ENCODE peak calls at places on chromosome 6, in ten cellular contexts. One of them, this sample, is unnamed.

GRCh38 chr6:74128536-74128935 is 432.5 kb downstream of the CD109 start:
- DNase-seq in activated T-helper 1 cell treated with Interleukin-2 at 50 U/mL for 16 hours: no peak
- DNase-seq in GM20000: no peak
- DNase-seq in activated naive CD8-positive, alpha-beta T cell treated with anti-CD3 and anti-CD28 coated beads, Interleukin-2, amount 50 U/mL, for 24 hours: no peak
- DNase-seq in globus pallidus: no peak
- DNase-seq in kidney tubule cell: no peak
- DNase-seq in activated CD4-positive, CD25-positive, alpha-beta regulatory T cell treated with anti-CD3 and anti-CD28 coated beads, Interleukin-2, amount 50 U/mL, for 72 hours: no peak
- DNase-seq in AG09309: no peak
- DNase-seq in HuH-7.5: no peak
- DNase-seq in heart right ventricle: no peak
- DNase-seq in this sample: no peak

GRCh38 chr6:161018165-161018564 is 26.6 kb downstream of the MAP3K4 start:
- DNase-seq in activated T-helper 1 cell treated with Interleukin-2 at 50 U/mL for 16 hours: no peak
- DNase-seq in GM20000: no peak
- DNase-seq in activated naive CD8-positive, alpha-beta T cell treated with anti-CD3 and anti-CD28 coated beads, Interleukin-2, amount 50 U/mL, for 24 hours: no peak
- DNase-seq in globus pallidus: no peak
- DNase-seq in kidney tubule cell: no peak
- DNase-seq in activated CD4-positive, CD25-positive, alpha-beta regulatory T cell treated with anti-CD3 and anti-CD28 coated beads, Interleukin-2, amount 50 U/mL, for 72 hours: no peak
- DNase-seq in AG09309: no peak
- DNase-seq in HuH-7.5: no peak
- DNase-seq in heart right ventricle: no peak
- DNase-seq in this sample: no peak

GRCh38 chr6:24394777-24395437 is 7.8 kb upstream of the MRS2 start:
- DNase-seq in activated T-helper 1 cell treated with Interleukin-2 at 50 U/mL for 16 hours: no peak
- DNase-seq in GM20000: no peak
- DNase-seq in activated naive CD8-positive, alpha-beta T cell treated with anti-CD3 and anti-CD28 coated beads, Interleukin-2, amount 50 U/mL, for 24 hours: no peak
- DNase-seq in globus pallidus: no peak
- DNase-seq in kidney tubule cell: peak; percentile 77
- DNase-seq in activated CD4-positive, CD25-positive, alpha-beta regulatory T cell treated with anti-CD3 and anti-CD28 coated beads, Interleukin-2, amount 50 U/mL, for 72 hours: no peak
- DNase-seq in AG09309: peak; percentile 81
- DNase-seq in HuH-7.5: no peak
- DNase-seq in heart right ventricle: no peak
- DNase-seq in this sample: no peak

GRCh38 chr6:139965393-139965792 is 590.9 kb upstream of the CITED2 start:
- DNase-seq in activated T-helper 1 cell treated with Interleukin-2 at 50 U/mL for 16 hours: no peak
- DNase-seq in GM20000: no peak
- DNase-seq in activated naive CD8-positive, alpha-beta T cell treated with anti-CD3 and anti-CD28 coated beads, Interleukin-2, amount 50 U/mL, for 24 hours: no peak
- DNase-seq in globus pallidus: no peak
- DNase-seq in kidney tubule cell: no peak
- DNase-seq in activated CD4-positive, CD25-positive, alpha-beta regulatory T cell treated with anti-CD3 and anti-CD28 coated beads, Interleukin-2, amount 50 U/mL, for 72 hours: no peak
- DNase-seq in AG09309: no peak
- DNase-seq in HuH-7.5: no peak
- DNase-seq in heart right ventricle: no peak
- DNase-seq in this sample: no peak

GRCh38 chr6:117473401-117473800 is 9.1 kb upstream of the DCBLD1 start:
- DNase-seq in activated T-helper 1 cell treated with Interleukin-2 at 50 U/mL for 16 hours: no peak
- DNase-seq in GM20000: no peak
- DNase-seq in activated naive CD8-positive, alpha-beta T cell treated with anti-CD3 and anti-CD28 coated beads, Interleukin-2, amount 50 U/mL, for 24 hours: no peak
- DNase-seq in globus pallidus: no peak
- DNase-seq in kidney tubule cell: no peak
- DNase-seq in activated CD4-positive, CD25-positive, alpha-beta regulatory T cell treated with anti-CD3 and anti-CD28 coated beads, Interleukin-2, amount 50 U/mL, for 72 hours: no peak
- DNase-seq in AG09309: no peak
- DNase-seq in HuH-7.5: no peak
- DNase-seq in heart right ventricle: no peak
- DNase-seq in this sample: no peak

GRCh38 chr6:158660331-158660730 is 10.5 kb downstream of the SYTL3 start:
- DNase-seq in activated T-helper 1 cell treated with Interleukin-2 at 50 U/mL for 16 hours: peak; percentile 31
- DNase-seq in GM20000: peak; percentile 71
- DNase-seq in activated naive CD8-positive, alpha-beta T cell treated with anti-CD3 and anti-CD28 coated beads, Interleukin-2, amount 50 U/mL, for 24 hours: peak; percentile 28
- DNase-seq in globus pallidus: no peak
- DNase-seq in kidney tubule cell: peak; percentile 63
- DNase-seq in activated CD4-positive, CD25-positive, alpha-beta regulatory T cell treated with anti-CD3 and anti-CD28 coated beads, Interleukin-2, amount 50 U/mL, for 72 hours: no peak
- DNase-seq in AG09309: no peak
- DNase-seq in HuH-7.5: peak; percentile 54
- DNase-seq in heart right ventricle: no peak
- DNase-seq in this sample: peak; percentile 54

GRCh38 chr6:24818346-24818745 is 19.6 kb upstream of the ARMH2 start:
- DNase-seq in activated T-helper 1 cell treated with Interleukin-2 at 50 U/mL for 16 hours: no peak
- DNase-seq in GM20000: no peak
- DNase-seq in activated naive CD8-positive, alpha-beta T cell treated with anti-CD3 and anti-CD28 coated beads, Interleukin-2, amount 50 U/mL, for 24 hours: no peak
- DNase-seq in globus pallidus: no peak
- DNase-seq in kidney tubule cell: no peak
- DNase-seq in activated CD4-positive, CD25-positive, alpha-beta regulatory T cell treated with anti-CD3 and anti-CD28 coated beads, Interleukin-2, amount 50 U/mL, for 72 hours: no peak
- DNase-seq in AG09309: no peak
- DNase-seq in HuH-7.5: no peak
- DNase-seq in heart right ventricle: no peak
- DNase-seq in this sample: no peak

GRCh38 chr6:18432180-18432579 is 45.0 kb downstream of the RNF144B start:
- DNase-seq in activated T-helper 1 cell treated with Interleukin-2 at 50 U/mL for 16 hours: no peak
- DNase-seq in GM20000: no peak
- DNase-seq in activated naive CD8-positive, alpha-beta T cell treated with anti-CD3 and anti-CD28 coated beads, Interleukin-2, amount 50 U/mL, for 24 hours: no peak
- DNase-seq in globus pallidus: no peak
- DNase-seq in kidney tubule cell: peak; percentile 89
- DNase-seq in activated CD4-positive, CD25-positive, alpha-beta regulatory T cell treated with anti-CD3 and anti-CD28 coated beads, Interleukin-2, amount 50 U/mL, for 72 hours: no peak
- DNase-seq in AG09309: peak; percentile 44
- DNase-seq in HuH-7.5: no peak
- DNase-seq in heart right ventricle: no peak
- DNase-seq in this sample: no peak

GRCh38 chr6:116651916-116652315 is 16.6 kb downstream of the ZUP1 start:
- DNase-seq in activated T-helper 1 cell treated with Interleukin-2 at 50 U/mL for 16 hours: no peak
- DNase-seq in GM20000: no peak
- DNase-seq in activated naive CD8-positive, alpha-beta T cell treated with anti-CD3 and anti-CD28 coated beads, Interleukin-2, amount 50 U/mL, for 24 hours: no peak
- DNase-seq in globus pallidus: no peak
- DNase-seq in kidney tubule cell: no peak
- DNase-seq in activated CD4-positive, CD25-positive, alpha-beta regulatory T cell treated with anti-CD3 and anti-CD28 coated beads, Interleukin-2, amount 50 U/mL, for 72 hours: no peak
- DNase-seq in AG09309: no peak
- DNase-seq in HuH-7.5: no peak
- DNase-seq in heart right ventricle: no peak
- DNase-seq in this sample: no peak

GRCh38 chr6:35128496-35128895 is 12.6 kb downstream of the TCP11 start:
- DNase-seq in activated T-helper 1 cell treated with Interleukin-2 at 50 U/mL for 16 hours: no peak
- DNase-seq in GM20000: no peak
- DNase-seq in activated naive CD8-positive, alpha-beta T cell treated with anti-CD3 and anti-CD28 coated beads, Interleukin-2, amount 50 U/mL, for 24 hours: no peak
- DNase-seq in globus pallidus: no peak
- DNase-seq in kidney tubule cell: peak; percentile 38
- DNase-seq in activated CD4-positive, CD25-positive, alpha-beta regulatory T cell treated with anti-CD3 and anti-CD28 coated beads, Interleukin-2, amount 50 U/mL, for 72 hours: no peak
- DNase-seq in AG09309: no peak
- DNase-seq in HuH-7.5: no peak
- DNase-seq in heart right ventricle: no peak
- DNase-seq in this sample: no peak

GRCh38 chr6:97669191-97669651 is 386.2 kb upstream of the MMS22L start:
- DNase-seq in activated T-helper 1 cell treated with Interleukin-2 at 50 U/mL for 16 hours: no peak
- DNase-seq in GM20000: peak; percentile 77
- DNase-seq in activated naive CD8-positive, alpha-beta T cell treated with anti-CD3 and anti-CD28 coated beads, Interleukin-2, amount 50 U/mL, for 24 hours: peak; percentile 9
- DNase-seq in globus pallidus: peak; percentile 83
- DNase-seq in kidney tubule cell: peak; percentile 26
- DNase-seq in activated CD4-positive, CD25-positive, alpha-beta regulatory T cell treated with anti-CD3 and anti-CD28 coated beads, Interleukin-2, amount 50 U/mL, for 72 hours: no peak
- DNase-seq in AG09309: no peak
- DNase-seq in HuH-7.5: no peak
- DNase-seq in heart right ventricle: peak; percentile 23
- DNase-seq in this sample: peak; percentile 52

GRCh38 chr6:116945809-116946208 is 68.8 kb downstream of the RFX6 start:
- DNase-seq in activated T-helper 1 cell treated with Interleukin-2 at 50 U/mL for 16 hours: no peak
- DNase-seq in GM20000: no peak
- DNase-seq in activated naive CD8-positive, alpha-beta T cell treated with anti-CD3 and anti-CD28 coated beads, Interleukin-2, amount 50 U/mL, for 24 hours: no peak
- DNase-seq in globus pallidus: no peak
- DNase-seq in kidney tubule cell: peak; percentile 28
- DNase-seq in activated CD4-positive, CD25-positive, alpha-beta regulatory T cell treated with anti-CD3 and anti-CD28 coated beads, Interleukin-2, amount 50 U/mL, for 72 hours: no peak
- DNase-seq in AG09309: no peak
- DNase-seq in HuH-7.5: no peak
- DNase-seq in heart right ventricle: no peak
- DNase-seq in this sample: no peak

GRCh38 chr6:118968416-118968815 is 33.5 kb upstream of the MCM9 start:
- DNase-seq in activated T-helper 1 cell treated with Interleukin-2 at 50 U/mL for 16 hours: no peak
- DNase-seq in GM20000: no peak
- DNase-seq in activated naive CD8-positive, alpha-beta T cell treated with anti-CD3 and anti-CD28 coated beads, Interleukin-2, amount 50 U/mL, for 24 hours: no peak
- DNase-seq in globus pallidus: peak; percentile 42
- DNase-seq in kidney tubule cell: peak; percentile 27
- DNase-seq in activated CD4-positive, CD25-positive, alpha-beta regulatory T cell treated with anti-CD3 and anti-CD28 coated beads, Interleukin-2, amount 50 U/mL, for 72 hours: no peak
- DNase-seq in AG09309: no peak
- DNase-seq in HuH-7.5: no peak
- DNase-seq in heart right ventricle: peak; percentile 5
- DNase-seq in this sample: no peak

GRCh38 chr6:19297880-19298279 is 539.3 kb upstream of the ID4 start:
- DNase-seq in activated T-helper 1 cell treated with Interleukin-2 at 50 U/mL for 16 hours: no peak
- DNase-seq in GM20000: no peak
- DNase-seq in activated naive CD8-positive, alpha-beta T cell treated with anti-CD3 and anti-CD28 coated beads, Interleukin-2, amount 50 U/mL, for 24 hours: no peak
- DNase-seq in globus pallidus: no peak
- DNase-seq in kidney tubule cell: peak; percentile 32
- DNase-seq in activated CD4-positive, CD25-positive, alpha-beta regulatory T cell treated with anti-CD3 and anti-CD28 coated beads, Interleukin-2, amount 50 U/mL, for 72 hours: no peak
- DNase-seq in AG09309: no peak
- DNase-seq in HuH-7.5: no peak
- DNase-seq in heart right ventricle: no peak
- DNase-seq in this sample: no peak

GRCh38 chr6:2426561-2427340 is 181.3 kb upstream of the GMDS start:
- DNase-seq in activated T-helper 1 cell treated with Interleukin-2 at 50 U/mL for 16 hours: no peak
- DNase-seq in GM20000: no peak
- DNase-seq in activated naive CD8-positive, alpha-beta T cell treated with anti-CD3 and anti-CD28 coated beads, Interleukin-2, amount 50 U/mL, for 24 hours: no peak
- DNase-seq in globus pallidus: no peak
- DNase-seq in kidney tubule cell: no peak
- DNase-seq in activated CD4-positive, CD25-positive, alpha-beta regulatory T cell treated with anti-CD3 and anti-CD28 coated beads, Interleukin-2, amount 50 U/mL, for 72 hours: no peak
- DNase-seq in AG09309: peak; percentile 37
- DNase-seq in HuH-7.5: no peak
- DNase-seq in heart right ventricle: no peak
- DNase-seq in this sample: no peak

GRCh38 chr6:12138377-12138776 is 126.3 kb downstream of the HIVEP1 start:
- DNase-seq in activated T-helper 1 cell treated with Interleukin-2 at 50 U/mL for 16 hours: peak; percentile 3
- DNase-seq in GM20000: no peak
- DNase-seq in activated naive CD8-positive, alpha-beta T cell treated with anti-CD3 and anti-CD28 coated beads, Interleukin-2, amount 50 U/mL, for 24 hours: no peak
- DNase-seq in globus pallidus: peak; percentile 24
- DNase-seq in kidney tubule cell: no peak
- DNase-seq in activated CD4-positive, CD25-positive, alpha-beta regulatory T cell treated with anti-CD3 and anti-CD28 coated beads, Interleukin-2, amount 50 U/mL, for 72 hours: no peak
- DNase-seq in AG09309: no peak
- DNase-seq in HuH-7.5: no peak
- DNase-seq in heart right ventricle: no peak
- DNase-seq in this sample: no peak

GRCh38 chr6:99241905-99242534 is 107.5 kb downstream of the FAXC start:
- DNase-seq in activated T-helper 1 cell treated with Interleukin-2 at 50 U/mL for 16 hours: no peak
- DNase-seq in GM20000: peak; percentile 38
- DNase-seq in activated naive CD8-positive, alpha-beta T cell treated with anti-CD3 and anti-CD28 coated beads, Interleukin-2, amount 50 U/mL, for 24 hours: no peak
- DNase-seq in globus pallidus: peak; percentile 19
- DNase-seq in kidney tubule cell: peak; percentile 61
- DNase-seq in activated CD4-positive, CD25-positive, alpha-beta regulatory T cell treated with anti-CD3 and anti-CD28 coated beads, Interleukin-2, amount 50 U/mL, for 72 hours: no peak
- DNase-seq in AG09309: no peak
- DNase-seq in HuH-7.5: no peak
- DNase-seq in heart right ventricle: peak; percentile 16
- DNase-seq in this sample: peak; percentile 34

GRCh38 chr6:43570876-43571441 is 4.9 kb downstream of the XPO5 start:
- DNase-seq in activated T-helper 1 cell treated with Interleukin-2 at 50 U/mL for 16 hours: no peak
- DNase-seq in GM20000: peak; percentile 26
- DNase-seq in activated naive CD8-positive, alpha-beta T cell treated with anti-CD3 and anti-CD28 coated beads, Interleukin-2, amount 50 U/mL, for 24 hours: no peak
- DNase-seq in globus pallidus: no peak
- DNase-seq in kidney tubule cell: peak; percentile 88
- DNase-seq in activated CD4-positive, CD25-positive, alpha-beta regulatory T cell treated with anti-CD3 and anti-CD28 coated beads, Interleukin-2, amount 50 U/mL, for 72 hours: no peak
- DNase-seq in AG09309: no peak
- DNase-seq in HuH-7.5: no peak
- DNase-seq in heart right ventricle: no peak
- DNase-seq in this sample: peak; percentile 58

GRCh38 chr6:7146079-7146828 is 38.5 kb downstream of the RREB1 start:
- DNase-seq in activated T-helper 1 cell treated with Interleukin-2 at 50 U/mL for 16 hours: no peak
- DNase-seq in GM20000: peak; percentile 38
- DNase-seq in activated naive CD8-positive, alpha-beta T cell treated with anti-CD3 and anti-CD28 coated beads, Interleukin-2, amount 50 U/mL, for 24 hours: no peak
- DNase-seq in globus pallidus: peak; percentile 34
- DNase-seq in kidney tubule cell: peak; percentile 77
- DNase-seq in activated CD4-positive, CD25-positive, alpha-beta regulatory T cell treated with anti-CD3 and anti-CD28 coated beads, Interleukin-2, amount 50 U/mL, for 72 hours: no peak
- DNase-seq in AG09309: no peak
- DNase-seq in HuH-7.5: no peak
- DNase-seq in heart right ventricle: peak; percentile 44
- DNase-seq in this sample: peak; percentile 32

GRCh38 chr6:158772851-158773371 is 46.3 kb downstream of the EZR start:
- DNase-seq in activated T-helper 1 cell treated with Interleukin-2 at 50 U/mL for 16 hours: no peak
- DNase-seq in GM20000: no peak
- DNase-seq in activated naive CD8-positive, alpha-beta T cell treated with anti-CD3 and anti-CD28 coated beads, Interleukin-2, amount 50 U/mL, for 24 hours: no peak
- DNase-seq in globus pallidus: no peak
- DNase-seq in kidney tubule cell: no peak
- DNase-seq in activated CD4-positive, CD25-positive, alpha-beta regulatory T cell treated with anti-CD3 and anti-CD28 coated beads, Interleukin-2, amount 50 U/mL, for 72 hours: no peak
- DNase-seq in AG09309: peak; percentile 24
- DNase-seq in HuH-7.5: no peak
- DNase-seq in heart right ventricle: no peak
- DNase-seq in this sample: no peak

GRCh38 chr6:27863962-27864905 is 48.0 kb downstream of the OR2B2 start:
- DNase-seq in activated T-helper 1 cell treated with Interleukin-2 at 50 U/mL for 16 hours: no peak
- DNase-seq in GM20000: no peak
- DNase-seq in activated naive CD8-positive, alpha-beta T cell treated with anti-CD3 and anti-CD28 coated beads, Interleukin-2, amount 50 U/mL, for 24 hours: peak; percentile 36
- DNase-seq in globus pallidus: no peak
- DNase-seq in kidney tubule cell: no peak
- DNase-seq in activated CD4-positive, CD25-positive, alpha-beta regulatory T cell treated with anti-CD3 and anti-CD28 coated beads, Interleukin-2, amount 50 U/mL, for 72 hours: peak; percentile 50
- DNase-seq in AG09309: no peak
- DNase-seq in HuH-7.5: no peak
- DNase-seq in heart right ventricle: no peak
- DNase-seq in this sample: no peak

GRCh38 chr6:152572395-152573061 is 64.6 kb downstream of the SYNE1 start:
- DNase-seq in activated T-helper 1 cell treated with Interleukin-2 at 50 U/mL for 16 hours: no peak
- DNase-seq in GM20000: no peak
- DNase-seq in activated naive CD8-positive, alpha-beta T cell treated with anti-CD3 and anti-CD28 coated beads, Interleukin-2, amount 50 U/mL, for 24 hours: no peak
- DNase-seq in globus pallidus: no peak
- DNase-seq in kidney tubule cell: peak; percentile 24
- DNase-seq in activated CD4-positive, CD25-positive, alpha-beta regulatory T cell treated with anti-CD3 and anti-CD28 coated beads, Interleukin-2, amount 50 U/mL, for 72 hours: no peak
- DNase-seq in AG09309: peak; percentile 28
- DNase-seq in HuH-7.5: no peak
- DNase-seq in heart right ventricle: no peak
- DNase-seq in this sample: no peak

GRCh38 chr6:35047265-35048011 is 93.7 kb downstream of the TCP11 start:
- DNase-seq in activated T-helper 1 cell treated with Interleukin-2 at 50 U/mL for 16 hours: no peak
- DNase-seq in GM20000: no peak
- DNase-seq in activated naive CD8-positive, alpha-beta T cell treated with anti-CD3 and anti-CD28 coated beads, Interleukin-2, amount 50 U/mL, for 24 hours: no peak
- DNase-seq in globus pallidus: no peak
- DNase-seq in kidney tubule cell: no peak
- DNase-seq in activated CD4-positive, CD25-positive, alpha-beta regulatory T cell treated with anti-CD3 and anti-CD28 coated beads, Interleukin-2, amount 50 U/mL, for 72 hours: no peak
- DNase-seq in AG09309: peak; percentile 38
- DNase-seq in HuH-7.5: no peak
- DNase-seq in heart right ventricle: no peak
- DNase-seq in this sample: no peak

GRCh38 chr6:41887355-41887754 is 7.8 kb downstream of the USP49 start:
- DNase-seq in activated T-helper 1 cell treated with Interleukin-2 at 50 U/mL for 16 hours: no peak
- DNase-seq in GM20000: no peak
- DNase-seq in activated naive CD8-positive, alpha-beta T cell treated with anti-CD3 and anti-CD28 coated beads, Interleukin-2, amount 50 U/mL, for 24 hours: no peak
- DNase-seq in globus pallidus: no peak
- DNase-seq in kidney tubule cell: no peak
- DNase-seq in activated CD4-positive, CD25-positive, alpha-beta regulatory T cell treated with anti-CD3 and anti-CD28 coated beads, Interleukin-2, amount 50 U/mL, for 72 hours: no peak
- DNase-seq in AG09309: no peak
- DNase-seq in HuH-7.5: no peak
- DNase-seq in heart right ventricle: no peak
- DNase-seq in this sample: no peak

GRCh38 chr6:17394192-17394611 is 807 bp downstream of the CAP2 start:
- DNase-seq in activated T-helper 1 cell treated with Interleukin-2 at 50 U/mL for 16 hours: no peak
- DNase-seq in GM20000: no peak
- DNase-seq in activated naive CD8-positive, alpha-beta T cell treated with anti-CD3 and anti-CD28 coated beads, Interleukin-2, amount 50 U/mL, for 24 hours: peak; percentile 2
- DNase-seq in globus pallidus: no peak
- DNase-seq in kidney tubule cell: peak; percentile 85
- DNase-seq in activated CD4-positive, CD25-positive, alpha-beta regulatory T cell treated with anti-CD3 and anti-CD28 coated beads, Interleukin-2, amount 50 U/mL, for 72 hours: no peak
- DNase-seq in AG09309: no peak
- DNase-seq in HuH-7.5: peak; percentile 54
- DNase-seq in heart right ventricle: peak; percentile 22
- DNase-seq in this sample: no peak

GRCh38 chr6:72864799-72865198 is 242.9 kb downstream of the KCNQ5 start:
- DNase-seq in activated T-helper 1 cell treated with Interleukin-2 at 50 U/mL for 16 hours: no peak
- DNase-seq in GM20000: no peak
- DNase-seq in activated naive CD8-positive, alpha-beta T cell treated with anti-CD3 and anti-CD28 coated beads, Interleukin-2, amount 50 U/mL, for 24 hours: no peak
- DNase-seq in globus pallidus: no peak
- DNase-seq in kidney tubule cell: no peak
- DNase-seq in activated CD4-positive, CD25-positive, alpha-beta regulatory T cell treated with anti-CD3 and anti-CD28 coated beads, Interleukin-2, amount 50 U/mL, for 72 hours: no peak
- DNase-seq in AG09309: no peak
- DNase-seq in HuH-7.5: no peak
- DNase-seq in heart right ventricle: no peak
- DNase-seq in this sample: no peak

GRCh38 chr6:10278786-10279185 is 136.1 kb downstream of the TFAP2A start:
- DNase-seq in activated T-helper 1 cell treated with Interleukin-2 at 50 U/mL for 16 hours: no peak
- DNase-seq in GM20000: no peak
- DNase-seq in activated naive CD8-positive, alpha-beta T cell treated with anti-CD3 and anti-CD28 coated beads, Interleukin-2, amount 50 U/mL, for 24 hours: no peak
- DNase-seq in globus pallidus: peak; percentile 60
- DNase-seq in kidney tubule cell: no peak
- DNase-seq in activated CD4-positive, CD25-positive, alpha-beta regulatory T cell treated with anti-CD3 and anti-CD28 coated beads, Interleukin-2, amount 50 U/mL, for 72 hours: no peak
- DNase-seq in AG09309: no peak
- DNase-seq in HuH-7.5: no peak
- DNase-seq in heart right ventricle: peak; percentile 13
- DNase-seq in this sample: no peak

This sample was measured in GM13977.